ENCODE peak calls at places on chromosomes 5 and 9, in five cellular contexts. One of them, this sample, is unnamed.

GRCh38 chr9:113635586-113635985 is 172.1 kb downstream of the RGS3 start:
- DNase-seq in posterior vena cava: peak; percentile 29
- DNase-seq in mesenteric fat pad: peak; percentile 68
- DNase-seq in NCI-H345: no peak
- DNase-seq in HS-27A: no peak
- DNase-seq in this sample: no peak

GRCh38 chr5:132065351-132065937 is 5.0 kb downstream of the IL3 start:
- DNase-seq in HS-27A: no peak
- DNase-seq in posterior vena cava: peak; percentile 83
- DNase-seq in NCI-H345: peak; percentile 11
- DNase-seq in mesenteric fat pad: no peak
- DNase-seq in this sample: peak; percentile 74

GRCh38 chr9:24464321-24464951 is 81.3 kb downstream of the IZUMO3 start:
- DNase-seq in HS-27A: no peak
- DNase-seq in NCI-H345: no peak
- DNase-seq in mesenteric fat pad: no peak
- DNase-seq in posterior vena cava: no peak
- DNase-seq in this sample: no peak

GRCh38 chr9:112546149-112547012 is 59.8 kb downstream of the KIAA1958 start:
- DNase-seq in HS-27A: no peak
- DNase-seq in NCI-H345: no peak
- DNase-seq in posterior vena cava: no peak
- DNase-seq in mesenteric fat pad: no peak
- DNase-seq in this sample: no peak

GRCh38 chr9:125106285-125106893 is 36.9 kb downstream of the SCAI start:
- DNase-seq in NCI-H345: no peak
- DNase-seq in HS-27A: no peak
- DNase-seq in posterior vena cava: no peak
- DNase-seq in mesenteric fat pad: no peak
- DNase-seq in this sample: no peak

GRCh38 chr9:123925820-123926219 is 4.1 kb downstream of the DENND1A start:
- DNase-seq in NCI-H345: no peak
- DNase-seq in mesenteric fat pad: no peak
- DNase-seq in posterior vena cava: no peak
- DNase-seq in HS-27A: no peak
- DNase-seq in this sample: no peak

GRCh38 chr9:28600226-28600625 is 1026.9 kb upstream of the C9orf72 start:
- DNase-seq in mesenteric fat pad: no peak
- DNase-seq in HS-27A: no peak
- DNase-seq in NCI-H345: no peak
- DNase-seq in posterior vena cava: no peak
- DNase-seq in this sample: no peak

GRCh38 chr9:15308511-15308910 is 1.5 kb upstream of the TTC39B start:
- DNase-seq in NCI-H345: no peak
- DNase-seq in HS-27A: no peak
- DNase-seq in posterior vena cava: no peak
- DNase-seq in mesenteric fat pad: no peak
- DNase-seq in this sample: no peak

GRCh38 chr5:20231040-20231439 is 243.0 kb upstream of the CDH18 start:
- DNase-seq in posterior vena cava: no peak
- DNase-seq in NCI-H345: no peak
- DNase-seq in HS-27A: no peak
- DNase-seq in mesenteric fat pad: no peak
- DNase-seq in this sample: no peak

GRCh38 chr5:138605254-138605972 is 30.2 kb upstream of the HSPA9 start:
- DNase-seq in mesenteric fat pad: peak; percentile 41
- DNase-seq in NCI-H345: no peak
- DNase-seq in HS-27A: no peak
- DNase-seq in posterior vena cava: peak; percentile 28
- DNase-seq in this sample: no peak

GRCh38 chr5:55593115-55593472 is 58.3 kb upstream of the PLPP1 start:
- DNase-seq in posterior vena cava: no peak
- DNase-seq in HS-27A: no peak
- DNase-seq in NCI-H345: peak; percentile 89
- DNase-seq in mesenteric fat pad: no peak
- DNase-seq in this sample: no peak

GRCh38 chr5:122311888-122312669 is at the start of gene SNCAIP:
- DNase-seq in HS-27A: no peak
- DNase-seq in NCI-H345: peak; percentile 60
- DNase-seq in posterior vena cava: peak; percentile 83
- DNase-seq in mesenteric fat pad: no peak
- DNase-seq in this sample: no peak

GRCh38 chr9:33161011-33161588 is 6.0 kb downstream of the B4GALT1 start:
- DNase-seq in HS-27A: peak; percentile 98
- DNase-seq in NCI-H345: no peak
- DNase-seq in posterior vena cava: peak; percentile 84
- DNase-seq in mesenteric fat pad: no peak
- DNase-seq in this sample: peak; percentile 86

GRCh38 chr5:66246621-66247020 is 102.5 kb downstream of the SREK1 start:
- DNase-seq in HS-27A: peak; percentile 34
- DNase-seq in posterior vena cava: no peak
- DNase-seq in mesenteric fat pad: no peak
- DNase-seq in NCI-H345: no peak
- DNase-seq in this sample: no peak

GRCh38 chr5:104937591-104937990 is 1375.0 kb upstream of the NUDT12 start:
- DNase-seq in mesenteric fat pad: no peak
- DNase-seq in posterior vena cava: no peak
- DNase-seq in HS-27A: no peak
- DNase-seq in NCI-H345: no peak
- DNase-seq in this sample: no peak

GRCh38 chr9:89999534-90000370 is 394.9 kb downstream of the GADD45G start:
- DNase-seq in NCI-H345: peak; percentile 80
- DNase-seq in HS-27A: no peak
- DNase-seq in mesenteric fat pad: no peak
- DNase-seq in posterior vena cava: no peak
- DNase-seq in this sample: no peak

This sample was measured in SW 1271.